ENCODE peak calls at places on chromosomes 11 and 22, in five cellular contexts. J is ovary; A is coronary artery; V is CD4-positive, alpha-beta T cell; E is fibroblast of pulmonary artery. K is an unnamed sample.

GRCh38 chr11:56013805-56014204 is 13.6 kb upstream of the OR5AS1 start:
- DNase-seq in J (no peak), A (no peak), V (no peak), E (no peak), K (no peak)

GRCh38 chr11:35031869-35032268 is 107.1 kb upstream of the CD44 start:
- DNase-seq in J (no peak), A (no peak), V (no peak), E (no peak), K (no peak)

GRCh38 chr11:3627291-3627690 is 14.5 kb downstream of the ART5 start:
- DNase-seq in J (no peak), A (no peak), V (no peak), E (peak; percentile 34), K (peak; percentile 25)

GRCh38 chr11:95821640-95822039 is 31.3 kb downstream of the CEP57 start:
- DNase-seq in J (no peak), A (no peak), V (no peak), E (peak; percentile 55), K (no peak)

GRCh38 chr11:33478111-33478573 is 221.0 kb downstream of the HIPK3 start:
- DNase-seq in J (no peak), A (no peak), V (no peak), E (no peak), K (no peak)

GRCh38 chr11:13423372-13423771 is 39.6 kb downstream of the BTBD10 start:
- DNase-seq in J (no peak), A (no peak), V (no peak), E (no peak), K (no peak)

GRCh38 chr22:41274856-41275255 is 11.1 kb downstream of the RANGAP1 start:
- DNase-seq in J (no peak), A (no peak), V (no peak), E (no peak), K (no peak)

GRCh38 chr11:25159341-25159740 is 662.5 kb downstream of the LUZP2 start:
- DNase-seq in J (no peak), A (no peak), V (no peak), E (no peak), K (no peak)

GRCh38 chr22:20567371-20567847 is 60.0 kb downstream of the MED15 start:
- DNase-seq in J (no peak), A (no peak), V (no peak), E (no peak), K (peak; percentile 44)

GRCh38 chr22:30668306-30668655 is 606 bp upstream of the DUSP18 start:
- DNase-seq in J (no peak), A (no peak), V (no peak), E (no peak), K (no peak)

GRCh38 chr11:75574698-75575265 is 12.7 kb downstream of the SERPINH1 start:
- DNase-seq in J (no peak), A (no peak), V (no peak), E (no peak), K (no peak)

GRCh38 chr11:28963189-28963588 is 855.0 kb downstream of the METTL15 start:
- DNase-seq in J (no peak), A (no peak), V (no peak), E (peak; percentile 69), K (no peak)

GRCh38 chr22:39524089-39524752 is 3.9 kb downstream of the ATF4 start:
- DNase-seq in J (no peak), A (no peak), V (no peak), E (no peak), K (no peak)

GRCh38 chr11:129251067-129251466 is 58.9 kb upstream of the ARHGAP32 start:
- DNase-seq in J (no peak), A (no peak), V (no peak), E (peak; percentile 32), K (no peak)

GRCh38 chr11:27926056-27926455 is 181.9 kb downstream of the KIF18A start:
- DNase-seq in J (no peak), A (no peak), V (no peak), E (no peak), K (no peak)

GRCh38 chr11:78022397-78023396 is at the start of gene KCTD14:
- DNase-seq in J (peak; percentile 19), A (no peak), V (no peak), E (no peak), K (no peak)

GRCh38 chr11:12835286-12835685 is 161.1 kb downstream of the TEAD1 start:
- DNase-seq in J (no peak), A (no peak), V (no peak), E (no peak), K (no peak)

GRCh38 chr22:43451651-43452050 is 39.8 kb downstream of the MPPED1 start:
- DNase-seq in J (no peak), A (no peak), V (no peak), E (no peak), K (peak; percentile 71)

GRCh38 chr11:64438986-64439771 is 80.2 kb downstream of the RPS6KA4 start:
- DNase-seq in J (no peak), A (no peak), V (no peak), E (no peak), K (peak; percentile 59)

GRCh38 chr22:23100124-23100801 is 29.9 kb downstream of the GNAZ start:
- DNase-seq in J (no peak), A (no peak), V (no peak), E (no peak), K (no peak)

GRCh38 chr11:17906436-17906835 is 106.4 kb downstream of the SERGEF start:
- DNase-seq in J (no peak), A (no peak), V (no peak), E (no peak), K (no peak)

GRCh38 chr11:122391049-122391448 is 264.5 kb upstream of the UBASH3B start:
- DNase-seq in J (no peak), A (no peak), V (no peak), E (no peak), K (no peak)

GRCh38 chr22:33659423-33659822 is 260.9 kb downstream of the LARGE1 start:
- DNase-seq in J (no peak), A (no peak), V (no peak), E (peak; percentile 52), K (no peak)

GRCh38 chr11:34149786-34150185 is 44.4 kb downstream of the NAT10 start:
- DNase-seq in J (no peak), A (no peak), V (no peak), E (peak; percentile 29), K (no peak)

GRCh38 chr11:119371778-119372182 is 9.7 kb downstream of the USP2 start:
- DNase-seq in J (no peak), A (no peak), V (no peak), E (no peak), K (no peak)

GRCh38 chr22:30239421-30240405 is 6.8 kb downstream of the LIF start:
- DNase-seq in J (no peak), A (no peak), V (no peak), E (no peak), K (no peak)

GRCh38 chr11:17014321-17014773 is at the start of gene PLEKHA7:
- DNase-seq in J (no peak), A (no peak), V (no peak), E (no peak), K (no peak)

GRCh38 chr11:118002010-118002540 is 15.9 kb downstream of the IL10RA start:
- DNase-seq in J (no peak), A (no peak), V (no peak), E (no peak), K (no peak)

GRCh38 chr11:48116843-48117242 is 99.8 kb upstream of the OR4B1 start:
- DNase-seq in J (no peak), A (no peak), V (no peak), E (peak; percentile 48), K (no peak)
- TF ChIP-seq CTCF in J (no peak), A (no peak), V (peak; percentile 36), E (peak; percentile 58), K (peak; percentile 62)

DNA sequence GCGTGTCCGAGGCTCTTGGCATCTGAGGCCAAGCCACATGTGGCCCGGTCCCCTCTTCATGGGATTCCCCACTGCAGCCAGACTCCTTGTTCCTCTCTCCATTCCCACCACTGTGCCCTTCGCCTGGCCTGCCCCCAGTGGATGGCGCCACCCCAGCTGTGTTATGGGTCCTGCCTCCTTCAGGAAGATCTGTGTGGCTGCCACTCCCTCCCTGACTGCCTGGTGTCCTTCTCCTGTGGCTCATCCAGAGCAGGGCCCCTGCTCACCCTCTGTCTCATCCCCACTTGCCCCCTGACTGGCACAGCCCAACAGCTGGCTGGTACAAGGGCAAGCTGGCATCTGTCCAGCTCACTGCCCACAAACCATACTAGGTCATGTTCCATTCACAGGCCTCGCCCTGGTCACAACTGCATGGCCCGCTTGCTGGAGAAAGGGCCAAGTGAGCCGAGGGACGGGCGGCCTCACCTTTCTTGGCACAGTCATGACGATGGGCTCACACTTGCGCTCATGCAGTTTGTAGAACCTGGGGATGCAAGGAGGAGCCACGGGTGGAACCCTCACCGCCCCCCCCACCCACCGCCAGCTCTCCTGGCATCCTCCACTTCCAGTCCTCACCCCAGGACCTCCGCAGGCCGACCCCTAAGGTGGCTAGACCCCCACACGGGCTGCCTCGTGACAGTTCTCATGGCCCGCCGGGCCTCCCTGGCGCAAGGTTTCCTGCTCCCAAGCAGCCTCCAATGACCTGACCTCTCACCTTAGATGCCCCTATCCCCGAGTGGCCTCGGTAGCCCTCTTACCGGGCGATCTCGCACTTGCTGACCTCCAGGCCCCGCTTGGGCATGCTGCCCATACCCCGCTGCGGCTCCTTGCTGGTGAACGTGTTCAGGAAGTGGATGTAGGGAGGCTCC is 2.1 kb upstream of the PTPRCAP start:
- DNase-seq in J (no peak), A (no peak), V (no peak), E (no peak), K (peak; percentile 90)
- TF ChIP-seq CTCF in J (no peak), A (no peak), V (no peak), E (peak; percentile 13), K (peak; percentile 48)

DNA sequence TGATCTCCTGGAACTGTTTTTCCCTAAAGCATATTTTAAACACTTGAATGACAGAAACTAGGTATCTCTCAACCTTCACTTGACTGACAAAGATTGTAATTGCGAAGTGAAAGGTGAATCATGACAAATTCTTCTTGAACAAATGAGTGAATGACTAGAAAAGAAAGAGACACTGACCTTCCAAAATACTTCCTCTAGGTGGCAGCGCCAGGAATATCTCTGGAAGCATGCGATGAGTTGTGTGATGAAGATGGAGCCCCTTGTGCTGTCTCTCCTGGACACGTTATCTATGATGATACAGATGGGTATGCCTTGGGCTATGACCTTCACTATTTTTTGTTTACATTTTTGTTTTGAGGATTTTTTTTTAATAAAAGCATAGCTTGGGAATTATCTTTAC is 7.0 kb upstream of the CASP12 start:
- DNase-seq in J (no peak), A (no peak), V (no peak), E (no peak), K (no peak)
- TF ChIP-seq CTCF in J (no peak), A (no peak), V (no peak), E (no peak), K (peak; percentile 58)

DNA sequence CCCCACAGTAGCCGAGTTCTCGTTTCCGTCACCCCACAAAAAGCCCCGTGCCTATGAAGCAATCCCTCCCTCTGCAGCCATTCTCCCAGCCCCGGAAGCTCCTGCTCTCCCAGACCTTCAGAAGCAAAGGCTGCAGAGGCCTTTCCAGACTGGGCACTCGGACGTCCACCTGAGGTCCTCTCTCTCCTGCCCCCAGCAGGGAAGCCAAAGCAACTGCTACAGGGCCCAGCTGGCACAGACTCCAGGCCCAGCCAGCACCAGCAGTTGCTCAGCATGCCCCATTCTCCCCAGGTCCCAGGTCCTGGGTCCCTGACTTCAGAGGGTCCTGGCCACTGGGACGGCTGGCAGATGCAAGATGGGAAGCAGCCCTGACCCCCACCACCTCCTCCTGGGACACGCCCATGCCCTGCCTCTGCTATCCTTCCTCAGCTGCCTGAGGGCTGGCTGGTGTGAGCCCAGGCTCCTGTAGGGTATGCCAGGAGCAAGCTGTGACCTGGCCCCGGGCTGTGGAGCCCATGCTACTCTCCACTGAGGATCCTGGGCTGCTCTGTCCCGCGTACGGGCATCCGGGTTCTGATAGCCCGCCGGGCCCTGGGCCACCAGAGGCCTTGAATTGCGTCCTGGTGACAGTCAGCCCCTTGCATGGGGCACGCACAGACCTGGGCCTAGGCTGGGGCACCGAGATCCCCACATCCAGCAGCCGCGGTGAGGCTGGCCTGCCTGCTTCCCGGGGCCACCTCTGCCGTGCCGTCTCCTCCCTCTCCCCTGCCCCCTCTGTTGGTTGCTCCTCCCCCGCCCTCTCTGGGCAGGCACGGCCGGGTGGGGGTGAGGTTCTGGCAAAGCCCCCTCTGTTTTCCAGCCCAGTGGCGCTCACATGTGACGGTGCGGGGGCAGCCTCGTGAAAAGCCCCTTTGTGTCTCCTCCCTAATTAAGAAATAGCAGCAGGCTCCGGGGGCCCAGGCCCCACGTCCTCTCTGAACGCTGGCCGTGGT is 1310.3 kb downstream of the BRD1 start:
- DNase-seq in J (no peak), A (no peak), V (no peak), E (no peak), K (no peak)
- TF ChIP-seq CTCF in J (no peak), A (no peak), V (no peak), E (no peak), K (peak; percentile 49)